ENCODE peak calls at places on chromosomes 12 and 14, in five cellular contexts. One of them, this sample, is unnamed.

GRCh38 chr12:104177663-104178501 is 37.7 kb upstream of the TXNRD1 start:
- DNase-seq in ovary: peak; percentile 76
- DNase-seq in MM.1S: no peak
- DNase-seq in LoVo: peak; percentile 43
- DNase-seq in HS-27A: peak; percentile 84
- DNase-seq in this sample: no peak

GRCh38 chr14:75084513-75084912 is 15.1 kb downstream of the ZC2HC1C start:
- DNase-seq in ovary: no peak
- DNase-seq in MM.1S: no peak
- DNase-seq in HS-27A: no peak
- DNase-seq in LoVo: no peak
- DNase-seq in this sample: no peak

GRCh38 chr12:58943079-58943478 is 22.8 kb upstream of the LRIG3 start:
- DNase-seq in LoVo: no peak
- DNase-seq in HS-27A: no peak
- DNase-seq in MM.1S: no peak
- DNase-seq in ovary: no peak
- DNase-seq in this sample: no peak

GRCh38 chr12:81095470-81096232 is 17.8 kb downstream of the ACSS3 start:
- DNase-seq in HS-27A: no peak
- DNase-seq in LoVo: no peak
- DNase-seq in MM.1S: no peak
- DNase-seq in ovary: no peak
- DNase-seq in this sample: no peak

GRCh38 chr14:54329082-54329695 is 67.6 kb upstream of the CDKN3 start:
- DNase-seq in MM.1S: peak; percentile 35
- DNase-seq in HS-27A: peak; percentile 46
- DNase-seq in LoVo: peak; percentile 78
- DNase-seq in ovary: peak; percentile 45
- DNase-seq in this sample: peak; percentile 31

GRCh38 chr12:104816845-104817503 is 141.1 kb downstream of the SLC41A2 start:
- DNase-seq in MM.1S: no peak
- DNase-seq in LoVo: no peak
- DNase-seq in ovary: no peak
- DNase-seq in HS-27A: no peak
- DNase-seq in this sample: no peak

GRCh38 chr14:69034612-69035262 is 55.6 kb upstream of the ACTN1 start:
- DNase-seq in ovary: no peak
- DNase-seq in LoVo: no peak
- DNase-seq in HS-27A: no peak
- DNase-seq in MM.1S: no peak
- DNase-seq in this sample: no peak

GRCh38 chr14:54680636-54681035 is 113.7 kb downstream of the SAMD4A start:
- DNase-seq in LoVo: no peak
- DNase-seq in HS-27A: no peak
- DNase-seq in ovary: no peak
- DNase-seq in MM.1S: no peak
- DNase-seq in this sample: no peak